ENCODE peak calls at places on chromosomes 3 and 15, in five cellular contexts. One of them, this sample, is unnamed.

GRCh38 chr15:28726102-28726501 is 13.9 kb upstream of the GOLGA8M start:
- DNase-seq in esophagus muscularis mucosa: no peak
- DNase-seq in CD8-positive, alpha-beta T cell: no peak
- DNase-seq in natural killer cell: no peak
- DNase-seq in AG09309: no peak
- DNase-seq in this sample: no peak

GRCh38 chr15:60708684-60709083 is 229.7 kb upstream of the ICE2 start:
- DNase-seq in AG09309: peak
- DNase-seq in esophagus muscularis mucosa: no peak
- DNase-seq in CD8-positive, alpha-beta T cell: no peak
- DNase-seq in natural killer cell: no peak
- DNase-seq in this sample: no peak

GRCh38 chr3:50610181-50610971 is 1.2 kb downstream of the CISH start:
- DNase-seq in AG09309: no peak
- DNase-seq in natural killer cell: no peak
- DNase-seq in CD8-positive, alpha-beta T cell: no peak
- DNase-seq in esophagus muscularis mucosa: no peak
- DNase-seq in this sample: no peak

GRCh38 chr3:107271787-107272387 is 105.4 kb upstream of the CCDC54 start:
- DNase-seq in natural killer cell: no peak
- DNase-seq in AG09309: peak
- DNase-seq in esophagus muscularis mucosa: no peak
- DNase-seq in CD8-positive, alpha-beta T cell: no peak
- DNase-seq in this sample: no peak

GRCh38 chr15:84915011-84915958 is 30.8 kb downstream of the SLC28A1 start:
- DNase-seq in AG09309: peak
- DNase-seq in esophagus muscularis mucosa: no peak
- DNase-seq in natural killer cell: peak
- DNase-seq in CD8-positive, alpha-beta T cell: no peak
- DNase-seq in this sample: no peak

GRCh38 chr3:194285024-194285858 is 65.9 kb downstream of the CPN2 start:
- DNase-seq in natural killer cell: no peak
- DNase-seq in AG09309: no peak
- DNase-seq in esophagus muscularis mucosa: no peak
- DNase-seq in CD8-positive, alpha-beta T cell: no peak
- DNase-seq in this sample: no peak

GRCh38 chr3:142087676-142088075 is 61.7 kb downstream of the TFDP2 start:
- DNase-seq in esophagus muscularis mucosa: no peak
- DNase-seq in CD8-positive, alpha-beta T cell: no peak
- DNase-seq in AG09309: peak
- DNase-seq in natural killer cell: no peak
- DNase-seq in this sample: no peak

GRCh38 chr3:171950373-171950772 is 89.0 kb upstream of the FNDC3B start:
- DNase-seq in natural killer cell: no peak
- DNase-seq in CD8-positive, alpha-beta T cell: no peak
- DNase-seq in esophagus muscularis mucosa: no peak
- DNase-seq in AG09309: no peak
- DNase-seq in this sample: no peak

GRCh38 chr3:166190360-166190759 is 353.1 kb upstream of the BCHE start:
- DNase-seq in esophagus muscularis mucosa: no peak
- DNase-seq in natural killer cell: no peak
- DNase-seq in AG09309: no peak
- DNase-seq in CD8-positive, alpha-beta T cell: no peak
- DNase-seq in this sample: no peak

GRCh38 chr3:60064210-60065178 is 1014.7 kb upstream of the CFAP20DC start:
- DNase-seq in esophagus muscularis mucosa: no peak
- DNase-seq in natural killer cell: no peak
- DNase-seq in CD8-positive, alpha-beta T cell: no peak
- DNase-seq in AG09309: no peak
- DNase-seq in this sample: no peak

GRCh38 chr3:3636815-3637214 is 162.4 kb upstream of the LRRN1 start:
- DNase-seq in natural killer cell: no peak
- DNase-seq in CD8-positive, alpha-beta T cell: no peak
- DNase-seq in esophagus muscularis mucosa: peak
- DNase-seq in AG09309: no peak
- DNase-seq in this sample: no peak

GRCh38 chr15:65426216-65426853 is 3.6 kb upstream of the IGDCC4 start:
- DNase-seq in natural killer cell: no peak
- DNase-seq in esophagus muscularis mucosa: no peak
- DNase-seq in AG09309: no peak
- DNase-seq in CD8-positive, alpha-beta T cell: no peak
- DNase-seq in this sample: no peak

GRCh38 chr15:40763801-40764765 is at the start of gene GCHFR:
- DNase-seq in esophagus muscularis mucosa: no peak
- DNase-seq in AG09309: no peak
- DNase-seq in natural killer cell: peak
- DNase-seq in CD8-positive, alpha-beta T cell: peak
- DNase-seq in this sample: peak

GRCh38 chr15:63597033-63597790 is at the start of gene FBXL22:
- DNase-seq in CD8-positive, alpha-beta T cell: no peak
- DNase-seq in esophagus muscularis mucosa: peak
- DNase-seq in natural killer cell: no peak
- DNase-seq in AG09309: no peak
- DNase-seq in this sample: no peak

GRCh38 chr15:50562735-50563640 is 16.5 kb upstream of the USP50 start:
- DNase-seq in natural killer cell: no peak
- DNase-seq in esophagus muscularis mucosa: no peak
- DNase-seq in CD8-positive, alpha-beta T cell: no peak
- DNase-seq in AG09309: peak
- DNase-seq in this sample: no peak

GRCh38 chr15:49621327-49622210 is 721 bp downstream of the DTWD1 start:
- DNase-seq in esophagus muscularis mucosa: no peak
- DNase-seq in CD8-positive, alpha-beta T cell: no peak
- DNase-seq in AG09309: no peak
- DNase-seq in natural killer cell: no peak
- DNase-seq in this sample: no peak

DNA sequence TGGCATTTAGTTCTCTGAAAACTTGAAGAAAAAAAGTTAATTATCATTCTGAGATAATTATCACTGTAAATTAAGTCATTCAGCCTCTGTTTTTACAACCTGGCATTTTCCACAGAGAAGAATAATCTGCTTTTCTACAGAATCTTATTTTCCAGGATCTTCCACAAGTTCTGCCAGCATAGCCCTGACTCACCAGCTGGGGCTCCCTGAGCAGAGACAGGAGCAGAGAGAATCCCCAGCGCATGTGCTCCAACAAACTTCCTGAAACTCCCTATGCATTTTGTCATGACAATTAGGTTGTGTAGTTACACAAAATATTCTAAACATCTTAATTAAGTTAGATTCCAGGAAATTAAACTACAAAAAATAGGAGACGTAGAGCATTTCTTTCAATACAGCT is 32.1 kb upstream of the TMEM207 start:
- DNase-seq in CD8-positive, alpha-beta T cell: no peak
- DNase-seq in AG09309: no peak
- DNase-seq in esophagus muscularis mucosa: no peak
- DNase-seq in natural killer cell: no peak
- DNase-seq in this sample: no peak
- TF ChIP-seq CTCF in CD8-positive, alpha-beta T cell: no peak
- TF ChIP-seq CTCF in AG09309: no peak
- TF ChIP-seq CTCF in esophagus muscularis mucosa: no peak
- TF ChIP-seq CTCF in natural killer cell: no peak
- TF ChIP-seq CTCF in this sample: no peak

DNA sequence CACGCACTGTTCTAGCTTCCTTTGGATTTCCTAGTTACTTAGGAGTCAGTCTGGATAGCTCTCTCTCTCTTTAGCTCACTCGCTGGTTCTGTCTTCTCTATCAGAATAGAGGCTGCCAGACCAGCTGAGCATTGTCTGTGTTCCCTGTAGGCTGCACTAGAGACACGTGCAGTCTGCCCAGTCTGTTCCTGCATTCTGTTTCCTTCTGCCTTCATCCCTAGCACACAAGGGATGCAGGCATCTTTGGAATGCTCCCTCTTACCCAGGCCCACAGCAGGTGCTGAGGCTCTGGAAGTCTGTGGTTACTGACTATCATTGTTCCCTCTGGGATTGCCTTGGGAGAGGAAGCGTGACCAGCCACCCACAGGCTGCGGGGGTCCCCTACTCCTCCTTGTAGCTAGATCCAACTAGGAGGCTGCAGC is 322.8 kb downstream of the ZNF621 start:
- DNase-seq in CD8-positive, alpha-beta T cell: no peak
- DNase-seq in esophagus muscularis mucosa: no peak
- DNase-seq in natural killer cell: no peak
- DNase-seq in AG09309: no peak
- DNase-seq in this sample: no peak
- TF ChIP-seq CTCF in CD8-positive, alpha-beta T cell: no peak
- TF ChIP-seq CTCF in esophagus muscularis mucosa: no peak
- TF ChIP-seq CTCF in natural killer cell: no peak
- TF ChIP-seq CTCF in AG09309: no peak
- TF ChIP-seq CTCF in this sample: no peak

GRCh38 chr15:58438956-58439355 is 7.2 kb downstream of the LIPC start:
- DNase-seq in esophagus muscularis mucosa: no peak
- DNase-seq in natural killer cell: no peak
- DNase-seq in CD8-positive, alpha-beta T cell: no peak
- DNase-seq in AG09309: peak
- DNase-seq in this sample: no peak
- TF ChIP-seq CTCF in esophagus muscularis mucosa: no peak
- TF ChIP-seq CTCF in natural killer cell: peak
- TF ChIP-seq CTCF in CD8-positive, alpha-beta T cell: no peak
- TF ChIP-seq CTCF in AG09309: peak
- TF ChIP-seq CTCF in this sample: peak

GRCh38 chr3:85342915-85343314 is 384.1 kb downstream of the CADM2 start:
- DNase-seq in CD8-positive, alpha-beta T cell: no peak
- DNase-seq in esophagus muscularis mucosa: no peak
- DNase-seq in natural killer cell: no peak
- DNase-seq in AG09309: no peak
- DNase-seq in this sample: no peak
- TF ChIP-seq CTCF in CD8-positive, alpha-beta T cell: no peak
- TF ChIP-seq CTCF in esophagus muscularis mucosa: no peak
- TF ChIP-seq CTCF in natural killer cell: no peak
- TF ChIP-seq CTCF in AG09309: no peak
- TF ChIP-seq CTCF in this sample: peak

DNA sequence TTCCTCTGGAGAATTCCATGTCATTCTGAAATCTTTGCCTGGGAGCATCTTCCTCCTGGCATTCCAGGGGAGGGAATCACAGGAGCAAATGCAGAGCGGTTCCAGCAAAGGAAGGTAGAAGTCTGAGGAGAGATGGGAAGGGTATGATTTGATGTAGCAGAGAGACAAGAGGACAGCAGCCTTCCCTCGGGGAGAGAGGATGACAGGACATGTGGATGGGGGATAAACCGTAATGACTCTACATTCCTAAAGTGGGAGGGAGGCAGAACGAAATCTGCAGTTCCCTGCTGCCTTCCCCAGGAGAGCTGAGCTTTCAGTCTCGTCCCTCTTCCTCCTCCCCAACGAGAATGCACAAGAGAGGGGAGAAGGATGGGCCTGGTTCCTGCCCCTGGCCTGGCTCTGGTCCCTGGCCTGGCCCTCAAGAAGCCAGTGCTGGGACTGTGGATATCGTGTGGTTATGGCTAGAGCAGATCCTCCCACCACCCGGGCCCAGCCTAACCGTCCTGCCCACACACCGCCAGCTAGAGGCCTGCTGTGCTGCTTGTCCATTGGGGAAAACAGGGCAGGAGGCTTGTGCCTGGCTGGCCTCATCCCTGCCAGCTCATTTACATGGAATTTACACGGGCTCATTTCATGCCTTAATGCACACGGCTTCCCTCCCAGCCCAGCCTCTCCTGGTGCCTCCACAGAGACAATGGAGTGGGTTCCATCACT is 26.6 kb downstream of the SEMA7A start:
- DNase-seq in natural killer cell: no peak
- DNase-seq in AG09309: peak
- DNase-seq in CD8-positive, alpha-beta T cell: no peak
- DNase-seq in esophagus muscularis mucosa: no peak
- DNase-seq in this sample: no peak
- TF ChIP-seq CTCF in natural killer cell: no peak
- TF ChIP-seq CTCF in AG09309: no peak
- TF ChIP-seq CTCF in CD8-positive, alpha-beta T cell: no peak
- TF ChIP-seq CTCF in esophagus muscularis mucosa: no peak
- TF ChIP-seq CTCF in this sample: no peak

GRCh38 chr3:155356594-155357370 is 63.3 kb upstream of the STRIT1 start:
- DNase-seq in natural killer cell: no peak
- DNase-seq in CD8-positive, alpha-beta T cell: no peak
- DNase-seq in esophagus muscularis mucosa: no peak
- DNase-seq in AG09309: no peak
- DNase-seq in this sample: no peak
- TF ChIP-seq CTCF in natural killer cell: no peak
- TF ChIP-seq CTCF in CD8-positive, alpha-beta T cell: no peak
- TF ChIP-seq CTCF in esophagus muscularis mucosa: no peak
- TF ChIP-seq CTCF in AG09309: peak
- TF ChIP-seq CTCF in this sample: peak

DNA sequence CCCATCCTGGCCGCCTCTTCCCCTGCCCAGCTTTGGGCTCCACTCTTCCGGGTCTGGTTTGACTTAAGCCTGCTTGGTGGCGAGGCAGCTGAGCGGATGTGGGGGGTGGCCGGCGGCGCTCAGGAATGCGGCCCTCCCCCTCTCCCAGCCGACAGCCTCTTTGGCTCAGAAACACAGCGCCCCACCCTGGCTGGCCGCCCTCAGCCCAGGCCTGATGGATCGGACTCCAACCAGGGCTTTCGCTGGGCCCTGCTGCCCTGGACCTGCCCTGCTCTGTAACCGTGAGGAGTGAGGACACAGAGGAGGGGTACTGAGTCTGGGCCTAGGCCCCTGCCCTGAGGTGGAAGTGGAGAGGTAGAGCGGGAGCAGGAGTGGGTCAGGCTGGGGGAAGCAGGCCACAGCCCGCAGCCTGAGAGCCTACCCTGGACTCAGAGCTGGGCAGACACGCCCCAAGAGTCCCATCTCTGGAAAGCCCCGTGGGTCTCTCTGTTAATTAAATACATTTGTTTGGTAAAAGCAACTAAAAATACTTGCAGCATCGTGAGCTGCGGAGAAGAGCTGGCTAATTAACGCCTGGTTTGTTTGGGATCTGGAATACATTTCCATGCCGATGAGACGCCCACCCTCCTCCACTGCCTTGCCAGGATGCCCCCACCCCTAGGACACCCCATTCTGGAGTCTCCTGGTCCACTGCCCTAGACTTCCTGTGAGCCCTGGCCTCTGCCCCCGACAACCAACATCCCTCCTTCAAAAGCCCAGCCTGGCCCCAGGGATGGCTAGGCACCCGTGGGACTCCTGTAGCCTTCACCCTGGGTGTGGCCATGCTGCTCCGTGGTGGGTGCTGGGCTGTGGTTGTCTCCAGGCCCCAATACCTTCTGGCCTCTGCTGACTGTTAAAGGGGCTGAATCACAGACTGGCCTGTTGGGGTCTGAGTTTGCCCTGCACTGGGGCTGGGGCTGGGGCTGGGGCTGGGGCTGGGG is 19.6 kb downstream of the PLXNA1 start:
- DNase-seq in natural killer cell: no peak
- DNase-seq in esophagus muscularis mucosa: peak
- DNase-seq in AG09309: peak
- DNase-seq in CD8-positive, alpha-beta T cell: no peak
- DNase-seq in this sample: peak
- TF ChIP-seq CTCF in natural killer cell: no peak
- TF ChIP-seq CTCF in esophagus muscularis mucosa: peak
- TF ChIP-seq CTCF in AG09309: peak
- TF ChIP-seq CTCF in CD8-positive, alpha-beta T cell: no peak
- TF ChIP-seq CTCF in this sample: peak

GRCh38 chr3:53941945-53942344 is 50.3 kb upstream of the SELENOK start:
- DNase-seq in CD8-positive, alpha-beta T cell: no peak
- DNase-seq in esophagus muscularis mucosa: no peak
- DNase-seq in natural killer cell: no peak
- DNase-seq in AG09309: no peak
- DNase-seq in this sample: no peak
- TF ChIP-seq CTCF in CD8-positive, alpha-beta T cell: no peak
- TF ChIP-seq CTCF in esophagus muscularis mucosa: no peak
- TF ChIP-seq CTCF in natural killer cell: no peak
- TF ChIP-seq CTCF in AG09309: no peak
- TF ChIP-seq CTCF in this sample: peak

This sample was measured in progenitor cell of endocrine pancreas.